ENCODE peak calls at places on chromosome 3, in four cellular contexts. N is neuronal stem cell, Z is mesendoderm, M is H1. F is an unnamed sample.

GRCh38 chr3:159486580-159486979 is 502.1 kb upstream of the IL12A start:
- DNase-seq in N (no peak), Z (peak), M (peak), F (peak)

GRCh38 chr3:188196232-188196990 is 42.5 kb downstream of the LPP start:
- DNase-seq in N (no peak), Z (no peak), M (no peak), F (no peak)

GRCh38 chr3:20064796-20065564 is 24.7 kb downstream of the KAT2B start:
- DNase-seq in N (no peak), Z (no peak), M (no peak), F (no peak)

GRCh38 chr3:126557761-126558160 is 971 bp downstream of the C3orf22 start:
- DNase-seq in N (no peak), Z (peak), M (no peak), F (peak)

GRCh38 chr3:189557824-189558223 is 73.4 kb upstream of the TP63 start:
- DNase-seq in N (no peak), Z (no peak), M (no peak), F (no peak)

GRCh38 chr3:13539285-13539625 is 9.7 kb upstream of the FBLN2 start:
- DNase-seq in N (no peak), Z (no peak), M (no peak), F (no peak)

GRCh38 chr3:169811606-169812123 is 1.0 kb upstream of the LRRIQ4 start:
- DNase-seq in N (no peak), Z (no peak), M (no peak), F (no peak)

GRCh38 chr3:65107174-65107573 is 419.4 kb upstream of the ADAMTS9 start:
- DNase-seq in N (no peak), Z (no peak), M (no peak), F (no peak)

GRCh38 chr3:134372405-134373277 is 1.6 kb downstream of the AMOTL2 start:
- DNase-seq in N (no peak), Z (no peak), M (no peak), F (no peak)

GRCh38 chr3:134371542-134372324 is 2.5 kb downstream of the AMOTL2 start:
- DNase-seq in N (no peak), Z (peak), M (no peak), F (peak)

GRCh38 chr3:134373942-134374790 is at the start of gene AMOTL2:
- DNase-seq in N (peak), Z (peak), M (peak), F (peak)

GRCh38 chr3:134374791-134375541 is 719 bp upstream of the AMOTL2 start:
- DNase-seq in N (no peak), Z (peak), M (peak), F (peak)

DNA sequence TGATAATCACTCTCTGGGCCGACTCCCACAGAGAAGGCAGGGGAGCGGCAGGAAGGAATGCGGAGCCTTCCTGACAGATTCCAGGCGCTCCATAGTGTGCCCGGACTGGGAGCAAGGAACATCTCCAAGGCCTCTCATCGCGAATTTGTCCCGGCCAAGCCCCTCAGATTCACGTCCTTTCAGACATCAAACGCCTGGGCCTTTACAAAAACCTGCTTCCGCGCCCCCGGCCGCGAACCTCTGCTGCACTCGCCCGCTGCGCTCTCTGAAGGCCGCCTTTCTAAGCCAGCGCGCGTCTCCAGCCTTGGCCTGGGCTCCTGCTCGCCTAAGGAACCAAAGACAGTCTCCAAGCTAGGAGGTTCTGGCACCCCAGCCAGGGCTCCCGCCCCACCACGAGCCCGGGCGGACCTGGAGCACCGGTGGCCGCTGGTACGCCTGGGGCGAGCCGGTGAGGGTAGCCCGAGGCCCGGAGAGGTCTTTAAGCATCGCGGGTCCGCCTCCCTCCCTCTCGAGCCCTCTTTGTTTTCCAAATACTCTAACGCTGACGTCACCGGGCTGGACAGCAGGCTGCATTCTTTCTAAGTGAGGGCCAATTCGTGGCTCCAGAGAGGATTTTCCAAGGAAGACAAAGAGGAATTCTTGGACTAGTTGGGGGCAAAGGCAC is 837 bp downstream of the AMOTL2 start:
- DNase-seq in N (peak), Z (peak), M (peak), F (peak)
- H3K23ac ChIP-seq in N (peak), Z (no peak), M (no peak), F (no peak)

GRCh38 chr3:141499304-141499703 is 12.5 kb downstream of the RASA2 start:
- DNase-seq in N (no peak), Z (no peak), M (no peak), F (no peak)
- H3K18ac ChIP-seq in N (no peak), Z (no peak), M (no peak), F (no peak)

DNA sequence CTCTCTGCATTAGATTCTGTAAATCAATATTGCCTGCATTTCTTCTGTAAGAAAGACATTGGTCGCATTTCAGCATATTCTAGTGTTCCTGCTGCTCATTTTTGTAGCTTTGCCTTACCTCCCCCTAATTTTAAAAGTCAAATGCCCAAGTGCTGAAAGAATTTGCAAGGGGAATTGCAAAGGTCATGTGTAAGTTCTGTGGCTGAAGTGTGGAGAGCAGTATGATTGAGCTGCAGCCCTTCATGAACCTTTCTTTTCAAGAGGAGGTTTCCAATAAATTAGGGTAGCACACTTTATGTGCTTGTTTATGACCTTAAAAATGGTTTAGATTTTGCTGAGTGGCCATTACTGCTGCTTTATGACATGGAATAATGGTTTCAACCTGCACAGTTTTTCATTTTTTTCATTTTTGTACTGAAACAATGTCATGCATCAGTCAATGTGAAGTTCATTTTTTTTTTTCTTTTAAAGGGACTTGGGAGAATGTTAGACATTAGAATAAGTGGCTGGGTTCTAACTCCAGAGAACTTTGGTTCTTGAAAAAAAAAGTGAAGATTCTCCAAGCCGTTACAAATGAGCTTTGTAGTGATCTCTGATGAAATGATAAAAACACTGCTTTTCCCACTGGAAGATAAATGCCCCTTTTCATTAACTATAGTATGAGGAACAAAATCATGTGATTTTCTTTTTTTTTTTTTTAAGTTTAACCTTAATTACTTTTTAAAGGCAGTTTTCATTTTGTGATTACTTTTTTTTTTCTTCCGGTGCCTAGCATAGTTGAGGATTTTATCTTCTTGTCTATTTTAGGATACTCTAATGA is 99.6 kb downstream of the MITF start:
- DNase-seq in N (no peak), Z (no peak), M (no peak), F (no peak)
- H3K4me2 ChIP-seq in N (no peak), Z (no peak), M (no peak), F (no peak)

DNA sequence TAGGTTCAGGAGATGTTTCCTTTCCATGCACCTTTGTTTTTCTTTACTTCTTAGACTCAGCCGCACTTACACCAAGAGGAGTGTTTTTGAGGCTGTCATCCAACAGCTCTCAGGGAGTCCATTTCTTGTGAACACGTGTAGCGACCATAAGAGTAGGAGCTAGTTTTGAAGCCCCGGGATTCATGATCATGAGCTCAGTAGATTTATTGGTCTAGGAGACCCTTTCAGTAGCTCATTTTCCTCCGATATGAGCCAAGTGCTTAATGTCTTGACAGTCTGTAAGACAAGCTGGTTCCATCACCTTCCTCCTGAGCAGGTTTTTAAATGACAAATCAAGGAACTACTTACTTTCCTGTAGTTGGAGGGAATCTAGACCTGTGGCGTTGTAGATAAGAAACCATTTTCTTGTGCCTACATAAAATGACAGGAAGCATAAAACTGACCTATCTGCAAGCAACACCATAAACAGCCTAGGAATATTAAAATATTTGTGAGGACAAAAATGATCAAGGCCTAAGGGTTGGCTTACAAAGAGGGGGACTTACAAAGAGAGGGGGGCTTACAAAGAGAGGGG is 172.6 kb upstream of the BHLHE40 start:
- DNase-seq in N (no peak), Z (no peak), M (no peak), F (no peak)
- H3K23ac ChIP-seq in N (no peak), Z (no peak), M (no peak), F (no peak)

F was measured in H9.